ENCODE peak calls at places on chromosomes 11 and 22, in ten cellular contexts. Y is dorsolateral prefrontal cortex; Q is NCI-H1092; W is Caco-2; N is cardiac fibroblast; E is effector memory CD8-positive, alpha-beta T cell; P is NCI-H460; T is stimulated activated CD4-positive, alpha-beta T cell treated with anti-CD3 and anti-CD28 coated beads, TNF-alpha, amount 100 ng/mL, for 48 hours; J is T-helper 2 cell treated with Interferon-gamma antibody and Interleukin-4, amounts not matched to agents 5 μg/mL and 100 μg/mL, for 36 hours; K is GOT3. I is an unnamed sample.

GRCh38 chr22:46969491-46969890 is 207.0 kb downstream of the TBC1D22A start:
- DNase-seq in Y (no peak), Q (no peak), W (no peak), N (no peak), E (no peak), P (no peak), T (peak), J (peak), K (no peak), I (no peak)

GRCh38 chr22:39214383-39215069 is 30.3 kb downstream of the PDGFB start:
- DNase-seq in Y (no peak), Q (no peak), W (peak), N (peak), E (no peak), P (no peak), T (no peak), J (no peak), K (no peak), I (no peak)

GRCh38 chr22:43894122-43894521 is 2.3 kb upstream of the PNPLA5 start:
- DNase-seq in Y (no peak), Q (no peak), W (no peak), N (no peak), E (no peak), P (no peak), T (no peak), J (no peak), K (no peak), I (no peak)

GRCh38 chr11:15905334-15905733 is 451.0 kb downstream of the SOX6 start:
- DNase-seq in Y (no peak), Q (no peak), W (no peak), N (no peak), E (no peak), P (no peak), T (no peak), J (no peak), K (no peak), I (peak)

GRCh38 chr11:129315781-129316579 is 59.7 kb upstream of the BARX2 start:
- DNase-seq in Y (no peak), Q (peak), W (peak), N (no peak), E (no peak), P (no peak), T (no peak), J (no peak), K (no peak), I (peak)

GRCh38 chr22:23243006-23243573 is 62.8 kb downstream of the BCR start:
- DNase-seq in Y (no peak), Q (no peak), W (peak), N (no peak), E (peak), P (no peak), T (peak), J (peak), K (no peak), I (no peak)

GRCh38 chr11:126815111-126815510 is 185.5 kb downstream of the KIRREL3 start:
- DNase-seq in Y (no peak), Q (no peak), W (no peak), N (peak), E (no peak), P (no peak), T (no peak), J (no peak), K (no peak), I (no peak)

GRCh38 chr11:64360403-64360980 is 1.5 kb downstream of the RPS6KA4 start:
- DNase-seq in Y (no peak), Q (no peak), W (no peak), N (no peak), E (no peak), P (no peak), T (no peak), J (no peak), K (no peak), I (no peak)

GRCh38 chr11:111183706-111184105 is 61.8 kb upstream of the POU2AF2 start:
- DNase-seq in Y (no peak), Q (no peak), W (no peak), N (peak), E (no peak), P (no peak), T (no peak), J (no peak), K (no peak), I (no peak)

GRCh38 chr11:108891909-108892511 is 227.1 kb downstream of the DDX10 start:
- DNase-seq in Y (no peak), Q (no peak), W (no peak), N (no peak), E (no peak), P (no peak), T (no peak), J (no peak), K (no peak), I (no peak)

GRCh38 chr11:84136926-84137325 is 850.8 kb upstream of the CCDC90B start:
- DNase-seq in Y (no peak), Q (no peak), W (no peak), N (no peak), E (no peak), P (no peak), T (no peak), J (no peak), K (no peak), I (no peak)

GRCh38 chr11:60206616-60207015 is 23.7 kb upstream of the MS4A6A start:
- DNase-seq in Y (no peak), Q (no peak), W (no peak), N (no peak), E (no peak), P (no peak), T (no peak), J (peak), K (no peak), I (no peak)

I was measured in stomach.